ENCODE peak calls at places on chromosomes 2 and 18, in eight cellular contexts. P is coronary artery, K is uterus, C is dorsolateral prefrontal cortex, R is BE2C, J is stomach, L is GM23338, S is fibroblast of pulmonary artery. H is an unnamed sample.

GRCh38 chr2:44136186-44136585 is 32.5 kb upstream of the PPM1B start:
- DNase-seq in P (no peak), K (no peak), C (no peak), R (no peak), J (no peak), L (peak), S (peak), H (peak)

GRCh38 chr2:136126527-136126926 is 8.6 kb upstream of the CXCR4 start:
- DNase-seq in P (no peak), K (no peak), C (no peak), R (no peak), J (no peak), L (no peak), S (no peak), H (no peak)

GRCh38 chr2:42828487-42829416 is 36.4 kb upstream of the HAAO start:
- DNase-seq in P (peak), K (peak), C (peak), R (peak), J (peak), L (peak), S (peak), H (peak)

GRCh38 chr2:222899413-222900181 is 38.8 kb downstream of the ACSL3 start:
- DNase-seq in P (no peak), K (no peak), C (no peak), R (no peak), J (no peak), L (no peak), S (no peak), H (no peak)

GRCh38 chr18:75208836-75209128 is 157 bp downstream of the PTGR3 start:
- DNase-seq in P (no peak), K (no peak), C (no peak), R (no peak), J (peak), L (no peak), S (no peak), H (no peak)

GRCh38 chr2:176270100-176270750 is 983 bp downstream of the MTX2 start:
- DNase-seq in P (no peak), K (no peak), C (no peak), R (no peak), J (no peak), L (no peak), S (no peak), H (no peak)

GRCh38 chr2:28338046-28338753 is 54.5 kb upstream of the FOSL2 start:
- DNase-seq in P (peak), K (peak), C (no peak), R (no peak), J (peak), L (no peak), S (peak), H (peak)

GRCh38 chr18:76679877-76680276 is 142.5 kb upstream of the ZNF236 start:
- DNase-seq in P (no peak), K (no peak), C (no peak), R (no peak), J (no peak), L (peak), S (no peak), H (peak)

GRCh38 chr2:205948883-205949282 is 137.1 kb downstream of the INO80D start:
- DNase-seq in P (no peak), K (no peak), C (no peak), R (no peak), J (no peak), L (peak), S (no peak), H (no peak)
- TF ChIP-seq CTCF in P (no peak), K (no peak), C (no peak), R (no peak), J (no peak), L (no peak), S (no peak), H (no peak)

GRCh38 chr18:10131783-10132381 is 218.1 kb downstream of the VAPA start:
- DNase-seq in P (no peak), K (peak), C (no peak), R (no peak), J (no peak), L (peak), S (no peak), H (peak)
- H3K4me3 ChIP-seq in P (peak), K (peak), C (peak), R (no peak), J (peak), L (peak), S (no peak), H (peak)

GRCh38 chr18:32877371-32877770 is 104.5 kb upstream of the KLHL14 start:
- DNase-seq in P (no peak), K (no peak), C (no peak), R (no peak), J (no peak), L (no peak), S (no peak), H (no peak)
- TF ChIP-seq CTCF in P (no peak), K (no peak), C (no peak), R (no peak), J (no peak), L (no peak), S (no peak), H (no peak)

DNA sequence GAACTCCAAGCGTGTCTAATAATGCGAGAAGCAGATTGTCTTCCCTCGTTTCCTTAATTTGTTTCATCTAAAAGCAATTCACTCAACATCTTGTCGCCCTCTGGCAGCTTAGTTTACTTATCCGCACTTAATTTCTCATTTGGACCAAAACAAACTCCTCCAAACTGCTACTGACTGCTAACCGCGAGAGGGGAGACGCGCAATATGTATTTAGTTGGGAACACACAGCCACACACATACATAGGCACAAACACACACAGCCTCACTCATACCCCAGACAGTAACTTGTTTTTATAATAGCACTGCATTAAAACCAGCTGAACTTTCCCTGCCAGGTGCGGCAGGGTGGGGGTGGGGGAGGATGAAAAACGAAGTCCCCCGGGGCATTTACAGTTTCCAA is 2.6 kb downstream of the ERBB4 start:
- DNase-seq in P (no peak), K (no peak), C (no peak), R (peak), J (no peak), L (no peak), S (no peak), H (no peak)
- H3K4me3 ChIP-seq in P (peak), K (no peak), C (peak), R (peak), J (peak), L (peak), S (no peak), H (peak)

DNA sequence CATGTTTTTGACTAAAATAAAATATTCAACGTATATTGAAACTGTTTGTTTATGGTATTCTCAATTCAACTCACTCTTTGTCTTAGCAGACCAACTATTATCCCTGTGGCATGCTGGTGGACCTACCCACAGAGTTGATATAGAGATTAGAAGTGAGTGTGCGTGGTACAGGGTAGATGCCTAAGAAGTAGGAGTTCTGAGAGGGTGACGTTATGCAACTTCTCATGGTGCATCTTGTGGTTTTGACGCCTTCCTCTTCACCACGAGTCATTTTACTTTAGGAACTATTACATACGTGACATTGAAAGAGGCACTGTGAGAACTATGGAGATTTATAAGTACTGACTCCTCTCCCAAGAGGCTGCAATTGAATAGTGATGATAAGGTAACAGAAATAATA is 26.6 kb upstream of the NAPG start:
- DNase-seq in P (no peak), K (no peak), C (no peak), R (no peak), J (no peak), L (no peak), S (no peak), H (no peak)
- TF ChIP-seq CTCF in P (no peak), K (no peak), C (no peak), R (no peak), J (no peak), L (no peak), S (no peak), H (no peak)

DNA sequence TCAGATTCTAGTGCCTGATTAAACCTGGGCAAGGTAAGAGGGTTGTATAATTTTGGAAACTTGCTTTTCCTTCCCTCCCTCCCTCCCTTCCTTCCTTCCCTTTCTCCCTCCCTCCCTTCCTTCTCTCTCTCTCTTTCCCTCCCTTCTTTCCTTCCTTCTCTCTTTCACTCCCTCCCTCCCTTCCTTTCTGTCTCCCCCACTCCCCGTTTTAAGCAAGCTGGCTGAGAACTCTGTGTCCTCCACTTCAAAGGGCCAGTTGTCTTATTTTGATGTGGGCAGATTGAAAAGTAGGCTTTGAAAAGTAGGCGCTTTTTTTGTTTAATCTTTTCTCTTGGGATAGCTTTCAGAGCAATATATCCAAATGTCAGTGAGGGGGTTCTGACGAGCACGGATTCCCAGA is 51.9 kb downstream of the CDK15 start:
- DNase-seq in P (no peak), K (no peak), C (no peak), R (no peak), J (no peak), L (peak), S (no peak), H (no peak)
- H3K4me3 ChIP-seq in P (no peak), K (peak), C (peak), R (no peak), J (no peak), L (peak), S (no peak), H (no peak)

GRCh38 chr2:195251221-195251620 is 405.8 kb upstream of the SLC39A10 start:
- DNase-seq in P (no peak), K (no peak), C (no peak), R (no peak), J (no peak), L (no peak), S (peak), H (no peak)

GRCh38 chr2:195257979-195258378 is 399.0 kb upstream of the SLC39A10 start:
- DNase-seq in P (no peak), K (no peak), C (no peak), R (no peak), J (no peak), L (no peak), S (no peak), H (no peak)

DNA sequence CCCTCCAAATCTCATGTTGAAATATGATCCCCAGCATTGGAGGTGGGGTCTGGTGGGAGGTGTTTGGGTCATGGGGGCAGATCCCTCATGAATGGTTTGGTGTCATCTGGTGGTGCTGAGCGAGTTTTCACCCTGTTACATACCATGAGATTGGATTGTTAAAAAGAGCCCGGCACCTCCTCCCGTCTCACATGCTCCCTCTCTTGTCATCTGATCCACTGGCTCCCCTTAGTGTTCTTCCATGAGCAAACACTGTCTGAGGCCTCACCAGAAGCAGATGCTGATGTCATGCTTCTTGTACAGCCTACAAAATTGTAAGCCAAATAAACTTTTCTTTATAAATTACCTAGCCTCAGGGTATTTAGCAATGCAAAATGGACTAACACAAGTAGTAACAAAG is 405.0 kb upstream of the SLC39A10 start:
- DNase-seq in P (no peak), K (no peak), C (no peak), R (peak), J (no peak), L (peak), S (no peak), H (no peak)
- TF ChIP-seq CTCF in P (no peak), K (no peak), C (no peak), R (peak), J (no peak), L (peak), S (no peak), H (no peak)

GRCh38 chr2:86118130-86118529 is 12.1 kb downstream of the PTCD3 start:
- DNase-seq in P (no peak), K (no peak), C (no peak), R (no peak), J (no peak), L (no peak), S (no peak), H (no peak)
- H3K4me3 ChIP-seq in P (no peak), K (no peak), C (no peak), R (no peak), J (no peak), L (no peak), S (no peak), H (no peak)

GRCh38 chr2:85174943-85175342 is 41.8 kb downstream of the TCF7L1 start:
- DNase-seq in P (no peak), K (no peak), C (no peak), R (no peak), J (no peak), L (no peak), S (no peak), H (no peak)

GRCh38 chr2:85168984-85169383 is 35.8 kb downstream of the TCF7L1 start:
- DNase-seq in P (no peak), K (no peak), C (no peak), R (no peak), J (no peak), L (no peak), S (no peak), H (no peak)

GRCh38 chr2:85173909-85174308 is 40.7 kb downstream of the TCF7L1 start:
- DNase-seq in P (no peak), K (peak), C (no peak), R (no peak), J (no peak), L (no peak), S (peak), H (no peak)

GRCh38 chr2:85169581-85169980 is 36.4 kb downstream of the TCF7L1 start:
- DNase-seq in P (no peak), K (no peak), C (no peak), R (no peak), J (no peak), L (no peak), S (no peak), H (no peak)

GRCh38 chr2:85171916-85172315 is 38.7 kb downstream of the TCF7L1 start:
- DNase-seq in P (no peak), K (no peak), C (no peak), R (no peak), J (no peak), L (no peak), S (no peak), H (no peak)
- TF ChIP-seq CTCF in P (no peak), K (no peak), C (no peak), R (no peak), J (no peak), L (no peak), S (no peak), H (no peak)

H was measured in astrocyte of the spinal cord.